ENCODE peak calls at places on chromosomes 4 and X, in eight cellular contexts. K is cardiac fibroblast; G is lower leg skin; S is NAMALWA; I is T-helper 2 cell treated with Interferon-gamma antibody and Interleukin-4, amounts not matched to agents 5 μg/mL and 100 μg/mL, for 36 hours; N is LHCN-M2; O is amniotic stem cell; R is BE2C. M is an unnamed sample.

GRCh38 chrX:3442685-3443084 is 96.2 kb upstream of the MXRA5 start:
- DNase-seq in I (no peak), G (no peak), S (no peak), R (no peak), K (no peak), O (no peak), N (no peak), M (no peak)

GRCh38 chr4:121888134-121888533 is 17.9 kb upstream of the BBS7 start:
- DNase-seq in S (no peak), N (no peak), O (no peak), I (no peak), R (no peak), G (no peak), K (no peak), M (no peak)

GRCh38 chr4:82629238-82630000 is 67.6 kb upstream of the TMEM150C start:
- DNase-seq in O (no peak), G (peak), S (no peak), R (no peak), I (no peak), K (peak), N (peak), M (peak)

GRCh38 chr4:94519019-94519418 is 67.3 kb downstream of the PDLIM5 start:
- DNase-seq in I (no peak), S (no peak), N (no peak), G (no peak), R (no peak), K (no peak), O (no peak), M (no peak)

GRCh38 chrX:650274-650673 is 19.7 kb downstream of the SHOX start:
- DNase-seq in G (peak), I (no peak), R (no peak), K (no peak), N (no peak), O (no peak), S (no peak), M (no peak)

GRCh38 chrX:143058096-143058495 is 32.4 kb downstream of the SPANXN4 start:
- DNase-seq in N (no peak), K (no peak), S (no peak), O (no peak), G (no peak), I (no peak), R (no peak), M (no peak)

GRCh38 chr4:124953059-124953850 is 240.7 kb upstream of the ANKRD50 start:
- DNase-seq in K (peak), I (no peak), R (no peak), N (peak), S (no peak), O (no peak), G (no peak), M (no peak)

GRCh38 chrX:154040307-154040756 is 20.6 kb upstream of the IRAK1 start:
- DNase-seq in O (no peak), S (no peak), G (no peak), R (no peak), N (peak), I (no peak), K (peak), M (no peak)

GRCh38 chr4:182855877-182856276 is 61.3 kb downstream of the DCTD start:
- DNase-seq in N (no peak), S (no peak), R (no peak), K (no peak), G (no peak), I (no peak), O (no peak), M (no peak)

GRCh38 chr4:56689231-56689630 is 8.1 kb upstream of the HOPX start:
- DNase-seq in G (no peak), R (no peak), O (no peak), I (no peak), N (peak), K (no peak), S (no peak), M (no peak)

GRCh38 chr4:123064390-123064789 is 142.0 kb upstream of the NUDT6 start:
- DNase-seq in I (no peak), R (no peak), O (no peak), N (peak), G (no peak), S (no peak), K (peak), M (no peak)

GRCh38 chr4:82362565-82362964 is 11.2 kb downstream of the HNRNPD start:
- DNase-seq in G (no peak), R (no peak), N (no peak), O (no peak), S (no peak), K (no peak), I (no peak), M (no peak)

GRCh38 chr4:1204828-1205591 is 32.6 kb upstream of the SPON2 start:
- DNase-seq in N (no peak), I (no peak), O (no peak), G (peak), R (peak), K (no peak), S (no peak), M (no peak)

GRCh38 chr4:149158852-149159251 is 656.8 kb downstream of the IQCM start:
- DNase-seq in S (no peak), I (no peak), O (no peak), R (no peak), N (no peak), K (no peak), G (no peak), M (no peak)

GRCh38 chrX:37825225-37825842 is 22.0 kb downstream of the DYNLT3 start:
- DNase-seq in O (no peak), I (peak), R (peak), K (peak), N (peak), G (no peak), S (peak), M (no peak)

GRCh38 chrX:10884246-10884645 is 226.9 kb upstream of the HCCS start:
- DNase-seq in S (no peak), K (peak), O (no peak), R (no peak), I (no peak), G (no peak), N (peak), M (no peak)

GRCh38 chrX:6917666-6918065 is 229.8 kb upstream of the STS start:
- DNase-seq in I (no peak), K (no peak), O (no peak), N (no peak), S (no peak), R (no peak), G (no peak), M (no peak)

GRCh38 chr4:30714408-30715031 is 5.6 kb upstream of the PCDH7 start:
- DNase-seq in K (peak), R (peak), S (peak), I (no peak), O (peak), N (peak), G (no peak), M (peak)

GRCh38 chr4:141905751-141906150 is 269.4 kb downstream of the IL15 start:
- DNase-seq in O (no peak), N (peak), G (no peak), K (peak), S (no peak), I (no peak), R (no peak), M (no peak)

GRCh38 chr4:152316969-152317368 is 218.9 kb downstream of the FBXW7 start:
- DNase-seq in K (peak), G (no peak), R (no peak), O (peak), S (no peak), N (peak), I (no peak), M (no peak)